ENCODE peak calls at places on chromosomes 6 and 20, in seven cellular contexts. E is ACHN; U is HFFc6; W is Calu3; T is lower lobe of right lung; Y is stimulated activated effector memory CD8-positive, alpha-beta T cell treated with anti-CD3 and anti-CD28 coated beads, Interleukin-12 subunit alpha, Interleukin-12 subunit beta, amount 100 ng/mL, for 72 hours; L is posterior cingulate gyrus. F is an unnamed sample.

GRCh38 chr6:152598858-152599537 is 38.2 kb downstream of the SYNE1 start:
- DNase-seq in W (no peak), Y (no peak), L (no peak), E (no peak), U (peak), T (no peak), F (no peak)

GRCh38 chr6:157527471-157527907 is 146.5 kb downstream of the ZDHHC14 start:
- DNase-seq in Y (no peak), U (peak), L (no peak), E (no peak), T (no peak), W (no peak), F (no peak)

GRCh38 chr6:129859524-129859923 is 1.6 kb downstream of the TMEM244 start:
- DNase-seq in L (no peak), U (peak), E (no peak), T (no peak), Y (no peak), W (no peak), F (no peak)

GRCh38 chr6:161076211-161076677 is 84.7 kb downstream of the MAP3K4 start:
- DNase-seq in U (no peak), W (no peak), E (no peak), T (no peak), L (no peak), Y (no peak), F (no peak)

GRCh38 chr20:3687655-3688054 is 5.8 kb upstream of the ADAM33 start:
- DNase-seq in U (peak), W (no peak), L (no peak), Y (no peak), E (peak), T (no peak), F (no peak)

GRCh38 chr6:15399651-15400470 is 154.0 kb downstream of the JARID2 start:
- DNase-seq in Y (no peak), T (peak), E (peak), W (no peak), U (peak), L (peak), F (peak)

GRCh38 chr6:112330071-112330876 is 16.9 kb upstream of the RFPL4B start:
- DNase-seq in W (peak), E (no peak), Y (no peak), L (no peak), U (peak), T (no peak), F (no peak)

GRCh38 chr20:37804584-37805566 is 98.1 kb upstream of the VSTM2L start:
- DNase-seq in E (no peak), T (no peak), L (peak), Y (no peak), W (no peak), U (no peak), F (peak)

GRCh38 chr20:63037669-63038268 is 31.0 kb upstream of the BHLHE23 start:
- DNase-seq in U (no peak), T (peak), W (no peak), L (no peak), E (no peak), Y (no peak), F (no peak)

GRCh38 chr6:91352878-91353277 is 766.0 kb upstream of the MAP3K7 start:
- DNase-seq in U (no peak), W (no peak), E (no peak), Y (no peak), T (no peak), L (no peak), F (no peak)

GRCh38 chr6:157628463-157628862 is 194.6 kb upstream of the SNX9 start:
- DNase-seq in Y (no peak), E (no peak), U (no peak), L (no peak), W (no peak), T (no peak), F (no peak)

GRCh38 chr6:42236030-42236429 is 18.4 kb upstream of the MRPS10 start:
- DNase-seq in W (no peak), L (no peak), E (no peak), Y (no peak), T (no peak), U (no peak), F (no peak)

GRCh38 chr20:31394900-31395299 is 4.5 kb upstream of the DEFB119 start:
- DNase-seq in L (no peak), Y (no peak), T (no peak), U (no peak), W (no peak), E (no peak), F (no peak)

GRCh38 chr6:138086573-138087196 is 20.5 kb downstream of the PERP start:
- DNase-seq in L (no peak), T (no peak), E (no peak), U (no peak), W (peak), Y (no peak), F (no peak)

GRCh38 chr6:84763397-84764331 is 734 bp downstream of the TBX18 start:
- DNase-seq in E (peak), W (peak), L (no peak), T (peak), U (peak), Y (no peak), F (no peak)

GRCh38 chr6:41051873-41052272 is 1.1 kb upstream of the APOBEC2 start:
- DNase-seq in W (no peak), L (no peak), T (no peak), E (no peak), Y (no peak), U (no peak), F (no peak)

GRCh38 chr6:33298773-33299236 is at the start of gene RGL2:
- DNase-seq in L (peak), T (peak), Y (no peak), E (peak), U (no peak), W (peak), F (no peak)

GRCh38 chr20:31670371-31671228 is 32.9 kb downstream of the COX4I2 start:
- DNase-seq in U (no peak), L (peak), T (peak), W (no peak), E (no peak), Y (no peak), F (no peak)

F was measured in nucleus accumbens.